ENCODE peak calls at places on chromosomes 11 and 22, in ten cellular contexts. One of them, this sample, is unnamed.

GRCh38 chr11:57493507-57494503 is 21.7 kb downstream of the SLC43A1 start:
- DNase-seq in psoas muscle: peak
- DNase-seq in hepatocyte: peak
- DNase-seq in RWPE1: peak
- DNase-seq in kidney: peak
- DNase-seq in IMR-90: peak
- DNase-seq in endothelial cell: peak
- DNase-seq in lower leg skin: no peak
- DNase-seq in tibial nerve: no peak
- DNase-seq in CD4-positive, alpha-beta T cell: peak
- DNase-seq in this sample: peak

GRCh38 chr11:12066799-12067508 is 43.4 kb upstream of the MICAL2 start:
- DNase-seq in psoas muscle: peak
- DNase-seq in hepatocyte: peak
- DNase-seq in RWPE1: no peak
- DNase-seq in kidney: peak
- DNase-seq in IMR-90: peak
- DNase-seq in endothelial cell: no peak
- DNase-seq in lower leg skin: peak
- DNase-seq in tibial nerve: no peak
- DNase-seq in CD4-positive, alpha-beta T cell: no peak
- DNase-seq in this sample: no peak

GRCh38 chr11:66882540-66882939 is 25.7 kb downstream of the LRFN4 start:
- DNase-seq in psoas muscle: no peak
- DNase-seq in hepatocyte: no peak
- DNase-seq in RWPE1: no peak
- DNase-seq in kidney: no peak
- DNase-seq in IMR-90: no peak
- DNase-seq in endothelial cell: no peak
- DNase-seq in lower leg skin: no peak
- DNase-seq in tibial nerve: no peak
- DNase-seq in CD4-positive, alpha-beta T cell: no peak
- DNase-seq in this sample: no peak

GRCh38 chr22:43090130-43090789 is 1.1 kb upstream of the TTLL1 start:
- DNase-seq in psoas muscle: peak
- DNase-seq in hepatocyte: peak
- DNase-seq in RWPE1: peak
- DNase-seq in kidney: peak
- DNase-seq in IMR-90: peak
- DNase-seq in endothelial cell: peak
- DNase-seq in lower leg skin: peak
- DNase-seq in tibial nerve: no peak
- DNase-seq in CD4-positive, alpha-beta T cell: no peak
- DNase-seq in this sample: no peak

GRCh38 chr11:74427377-74427776 is 29.1 kb upstream of the PGM2L1 start:
- DNase-seq in psoas muscle: no peak
- DNase-seq in hepatocyte: no peak
- DNase-seq in RWPE1: no peak
- DNase-seq in kidney: no peak
- DNase-seq in IMR-90: peak
- DNase-seq in endothelial cell: no peak
- DNase-seq in lower leg skin: no peak
- DNase-seq in tibial nerve: no peak
- DNase-seq in CD4-positive, alpha-beta T cell: no peak
- DNase-seq in this sample: no peak

GRCh38 chr11:109993786-109994185 is 99.4 kb upstream of the ZC3H12C start:
- DNase-seq in psoas muscle: no peak
- DNase-seq in hepatocyte: no peak
- DNase-seq in RWPE1: no peak
- DNase-seq in kidney: no peak
- DNase-seq in IMR-90: peak
- DNase-seq in endothelial cell: no peak
- DNase-seq in lower leg skin: no peak
- DNase-seq in tibial nerve: no peak
- DNase-seq in CD4-positive, alpha-beta T cell: no peak
- DNase-seq in this sample: no peak

GRCh38 chr11:119422505-119423416 is at the start of gene THY1:
- DNase-seq in psoas muscle: no peak
- DNase-seq in hepatocyte: peak
- DNase-seq in RWPE1: no peak
- DNase-seq in kidney: no peak
- DNase-seq in IMR-90: peak
- DNase-seq in endothelial cell: peak
- DNase-seq in lower leg skin: no peak
- DNase-seq in tibial nerve: no peak
- DNase-seq in CD4-positive, alpha-beta T cell: no peak
- DNase-seq in this sample: no peak

GRCh38 chr22:23075525-23076216 is 5.4 kb downstream of the GNAZ start:
- DNase-seq in psoas muscle: peak
- DNase-seq in hepatocyte: peak
- DNase-seq in RWPE1: no peak
- DNase-seq in kidney: peak
- DNase-seq in IMR-90: no peak
- DNase-seq in endothelial cell: no peak
- DNase-seq in lower leg skin: no peak
- DNase-seq in tibial nerve: no peak
- DNase-seq in CD4-positive, alpha-beta T cell: no peak
- DNase-seq in this sample: no peak

DNA sequence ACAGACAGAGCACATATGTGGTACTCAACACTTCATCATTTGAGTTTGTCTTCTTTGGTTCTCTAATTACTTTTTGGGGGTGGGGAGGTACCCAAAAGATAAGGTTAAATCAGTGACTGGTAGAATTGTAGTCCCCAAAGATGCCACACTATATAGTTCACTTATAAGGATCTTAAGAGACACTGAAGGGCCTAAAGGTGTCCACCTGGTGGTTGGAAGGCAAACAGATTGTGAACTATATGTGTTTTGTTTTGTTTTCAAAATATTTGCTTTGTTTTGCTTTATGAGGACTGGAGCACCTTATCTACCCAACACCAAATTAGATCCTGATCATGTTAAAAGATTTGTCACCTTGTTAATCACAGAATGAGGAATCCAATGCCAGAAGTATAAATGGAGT is 136.1 kb downstream of the DCDC1 start:
- DNase-seq in psoas muscle: no peak
- DNase-seq in hepatocyte: peak
- DNase-seq in RWPE1: no peak
- DNase-seq in kidney: no peak
- DNase-seq in IMR-90: no peak
- DNase-seq in endothelial cell: no peak
- DNase-seq in lower leg skin: no peak
- DNase-seq in tibial nerve: no peak
- DNase-seq in CD4-positive, alpha-beta T cell: no peak
- DNase-seq in this sample: no peak
- TF ChIP-seq CTCF in psoas muscle: no peak
- TF ChIP-seq CTCF in hepatocyte: peak
- TF ChIP-seq CTCF in RWPE1: no peak
- TF ChIP-seq CTCF in kidney: no peak
- TF ChIP-seq CTCF in IMR-90: no peak
- TF ChIP-seq CTCF in endothelial cell: peak
- TF ChIP-seq CTCF in lower leg skin: no peak
- TF ChIP-seq CTCF in tibial nerve: no peak
- TF ChIP-seq CTCF in CD4-positive, alpha-beta T cell: no peak
- TF ChIP-seq CTCF in this sample: no peak

GRCh38 chr22:38699143-38699542 is 1.6 kb downstream of the JOSD1 start:
- DNase-seq in psoas muscle: no peak
- DNase-seq in hepatocyte: no peak
- DNase-seq in RWPE1: no peak
- DNase-seq in kidney: no peak
- DNase-seq in IMR-90: no peak
- DNase-seq in endothelial cell: no peak
- DNase-seq in lower leg skin: no peak
- DNase-seq in tibial nerve: no peak
- DNase-seq in CD4-positive, alpha-beta T cell: no peak
- DNase-seq in this sample: no peak

GRCh38 chr22:38700271-38700788 is 413 bp downstream of the JOSD1 start:
- DNase-seq in psoas muscle: peak
- DNase-seq in hepatocyte: no peak
- DNase-seq in RWPE1: peak
- DNase-seq in kidney: peak
- DNase-seq in IMR-90: no peak
- DNase-seq in endothelial cell: peak
- DNase-seq in lower leg skin: peak
- DNase-seq in tibial nerve: peak
- DNase-seq in CD4-positive, alpha-beta T cell: no peak
- DNase-seq in this sample: no peak

GRCh38 chr22:38698407-38699094 is 2.2 kb downstream of the JOSD1 start:
- DNase-seq in psoas muscle: no peak
- DNase-seq in hepatocyte: no peak
- DNase-seq in RWPE1: no peak
- DNase-seq in kidney: no peak
- DNase-seq in IMR-90: no peak
- DNase-seq in endothelial cell: no peak
- DNase-seq in lower leg skin: no peak
- DNase-seq in tibial nerve: no peak
- DNase-seq in CD4-positive, alpha-beta T cell: no peak
- DNase-seq in this sample: no peak

GRCh38 chr22:38700789-38701628 is at the start of gene JOSD1:
- DNase-seq in psoas muscle: peak
- DNase-seq in hepatocyte: peak
- DNase-seq in RWPE1: peak
- DNase-seq in kidney: peak
- DNase-seq in IMR-90: peak
- DNase-seq in endothelial cell: peak
- DNase-seq in lower leg skin: peak
- DNase-seq in tibial nerve: peak
- DNase-seq in CD4-positive, alpha-beta T cell: peak
- DNase-seq in this sample: peak

DNA sequence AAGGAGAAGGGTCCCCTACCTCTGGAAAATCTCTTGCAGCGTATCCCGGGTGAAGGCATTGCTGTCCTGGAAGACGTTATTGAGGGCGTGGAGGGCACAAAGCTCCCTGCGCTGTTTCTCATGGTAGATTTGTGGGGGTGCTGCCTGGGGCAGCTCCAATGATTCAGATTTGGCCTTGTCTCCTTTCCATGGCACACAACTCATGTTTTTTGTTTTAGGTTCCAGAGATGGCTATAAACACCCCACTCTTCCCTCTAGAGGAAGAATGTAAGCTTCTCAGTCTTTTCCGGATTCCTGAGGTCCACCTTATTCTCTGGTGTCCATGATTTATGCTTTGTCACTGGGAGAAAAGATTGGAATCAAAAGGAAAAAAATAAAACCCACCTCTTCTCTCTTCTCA is 959 bp downstream of the JOSD1 start:
- DNase-seq in psoas muscle: no peak
- DNase-seq in hepatocyte: peak
- DNase-seq in RWPE1: no peak
- DNase-seq in kidney: no peak
- DNase-seq in IMR-90: peak
- DNase-seq in endothelial cell: no peak
- DNase-seq in lower leg skin: no peak
- DNase-seq in tibial nerve: no peak
- DNase-seq in CD4-positive, alpha-beta T cell: no peak
- DNase-seq in this sample: no peak
- TF ChIP-seq CTCF in psoas muscle: no peak
- TF ChIP-seq CTCF in hepatocyte: no peak
- TF ChIP-seq CTCF in RWPE1: no peak
- TF ChIP-seq CTCF in kidney: no peak
- TF ChIP-seq CTCF in IMR-90: no peak
- TF ChIP-seq CTCF in endothelial cell: no peak
- TF ChIP-seq CTCF in lower leg skin: no peak
- TF ChIP-seq CTCF in tibial nerve: no peak
- TF ChIP-seq CTCF in CD4-positive, alpha-beta T cell: no peak
- TF ChIP-seq CTCF in this sample: no peak

DNA sequence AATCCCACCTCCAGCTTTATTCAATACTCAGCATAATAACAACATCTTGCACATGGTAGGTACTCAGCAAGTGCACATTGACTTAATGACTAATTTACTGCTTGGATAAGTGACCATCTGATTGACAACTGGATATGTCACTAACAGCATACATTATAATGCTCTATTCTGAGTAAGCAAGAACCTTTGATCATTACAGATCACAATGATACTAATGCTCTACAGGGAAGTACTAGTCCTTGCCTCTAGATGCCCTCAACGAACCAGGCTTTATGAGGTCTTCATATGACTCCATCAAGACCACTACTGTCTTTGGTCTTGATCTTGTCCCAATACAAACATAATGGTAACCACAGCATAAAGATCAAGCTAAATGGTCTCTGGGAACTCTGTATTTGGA is 167.6 kb upstream of the MTMR2 start:
- DNase-seq in psoas muscle: no peak
- DNase-seq in hepatocyte: no peak
- DNase-seq in RWPE1: no peak
- DNase-seq in kidney: no peak
- DNase-seq in IMR-90: peak
- DNase-seq in endothelial cell: no peak
- DNase-seq in lower leg skin: no peak
- DNase-seq in tibial nerve: no peak
- DNase-seq in CD4-positive, alpha-beta T cell: peak
- DNase-seq in this sample: no peak
- TF ChIP-seq CTCF in psoas muscle: no peak
- TF ChIP-seq CTCF in hepatocyte: no peak
- TF ChIP-seq CTCF in RWPE1: no peak
- TF ChIP-seq CTCF in kidney: no peak
- TF ChIP-seq CTCF in IMR-90: peak
- TF ChIP-seq CTCF in endothelial cell: no peak
- TF ChIP-seq CTCF in lower leg skin: no peak
- TF ChIP-seq CTCF in tibial nerve: no peak
- TF ChIP-seq CTCF in CD4-positive, alpha-beta T cell: peak
- TF ChIP-seq CTCF in this sample: no peak

DNA sequence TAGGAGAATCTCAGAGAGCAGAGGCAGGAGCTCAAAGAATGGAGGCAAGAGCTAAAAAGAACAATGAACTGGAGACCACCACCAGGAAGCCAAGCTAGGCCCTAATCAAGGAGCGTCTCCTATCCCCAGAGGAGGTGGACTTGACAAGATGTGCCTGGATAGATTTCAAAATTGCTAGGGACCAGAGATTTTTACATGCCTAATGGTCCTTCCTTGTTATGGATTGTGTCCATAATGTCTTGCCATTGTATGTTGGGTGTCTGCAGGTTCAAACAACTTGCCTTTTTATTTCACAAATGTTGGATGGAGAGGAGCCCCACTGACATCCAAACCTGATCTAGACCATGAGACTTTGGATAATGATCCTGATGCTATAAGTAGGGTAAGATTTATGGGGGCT is 88.2 kb upstream of the TP53I11 start:
- DNase-seq in psoas muscle: no peak
- DNase-seq in hepatocyte: no peak
- DNase-seq in RWPE1: no peak
- DNase-seq in kidney: no peak
- DNase-seq in IMR-90: no peak
- DNase-seq in endothelial cell: no peak
- DNase-seq in lower leg skin: no peak
- DNase-seq in tibial nerve: no peak
- DNase-seq in CD4-positive, alpha-beta T cell: no peak
- DNase-seq in this sample: no peak
- TF ChIP-seq CTCF in psoas muscle: no peak
- TF ChIP-seq CTCF in hepatocyte: no peak
- TF ChIP-seq CTCF in RWPE1: no peak
- TF ChIP-seq CTCF in kidney: no peak
- TF ChIP-seq CTCF in IMR-90: no peak
- TF ChIP-seq CTCF in endothelial cell: no peak
- TF ChIP-seq CTCF in lower leg skin: no peak
- TF ChIP-seq CTCF in tibial nerve: no peak
- TF ChIP-seq CTCF in CD4-positive, alpha-beta T cell: no peak
- TF ChIP-seq CTCF in this sample: no peak

This sample was measured in activated B cell treated with CpG ODN at 0.5 μM for 24 hours.